ENCODE peak calls at places on chromosome 21, in seven cellular contexts. N, A, K, I, J, B and E are unnamed samples. For H3K4me1, the result is how much of the 10 kb centered on the place peaks cover.

GRCh38 chr21:31457675-31458074 is 113.6 kb upstream of the TIAM1 start:
- DNase-seq in I (peak), B (no peak), N (no peak), K (no peak), A (no peak), J (no peak), E (no peak)

GRCh38 chr21:39660596-39660995 is 47.9 kb downstream of the B3GALT5 start:
- DNase-seq in B (no peak), J (no peak), A (peak), N (no peak), I (no peak), K (no peak), E (no peak)

GRCh38 chr21:21712761-21713558 is 714.8 kb downstream of the NCAM2 start:
- DNase-seq in A (no peak), I (no peak), J (no peak), K (no peak), N (no peak), B (no peak), E (no peak)

GRCh38 chr21:23725576-23725975 is 1881.7 kb downstream of the MRPL39 start:
- DNase-seq in B (no peak), J (no peak), K (peak), A (no peak), N (no peak), I (no peak), E (no peak)

GRCh38 chr21:29501451-29501850 is 202.7 kb downstream of the BACH1 start:
- DNase-seq in A (no peak), I (no peak), N (no peak), K (no peak), B (no peak), J (no peak), E (no peak)

GRCh38 chr21:32184485-32184884 is 94.4 kb downstream of the MIS18A start:
- DNase-seq in B (no peak), N (no peak), I (peak), A (no peak), J (no peak), K (no peak), E (no peak)

GRCh38 chr21:38386967-38387366 is 111.3 kb downstream of the ERG start:
- DNase-seq in I (no peak), N (no peak), J (peak), A (no peak), K (no peak), B (no peak), E (no peak)

GRCh38 chr21:31459457-31459856 is 115.4 kb upstream of the TIAM1 start:
- DNase-seq in J (no peak), I (peak), A (no peak), N (no peak), K (peak), B (no peak), E (no peak)

GRCh38 chr21:19874521-19874920 is 1123.7 kb upstream of the NCAM2 start:
- DNase-seq in B (no peak), A (no peak), K (no peak), I (no peak), J (no peak), N (no peak), E (no peak)

GRCh38 chr21:41477641-41478318 is 30.2 kb downstream of the TMPRSS2 start:
- DNase-seq in I (peak), K (no peak), J (no peak), B (no peak), N (no peak), A (no peak), E (no peak)

GRCh38 chr21:33023574-33024277 is 2.0 kb upstream of the OLIG2 start:
- DNase-seq in B (no peak), J (no peak), I (peak), N (no peak), K (no peak), A (no peak), E (no peak)

GRCh38 chr21:25942145-25942544 is 207.4 kb downstream of the GABPA start:
- DNase-seq in I (no peak), N (no peak), B (no peak), J (no peak), K (no peak), A (no peak), E (no peak)

GRCh38 chr21:20997633-20998455 is at the start of gene NCAM2:
- DNase-seq in K (peak), N (peak), A (peak), I (peak), J (no peak), B (peak), E (peak)

GRCh38 chr21:21401444-21401843 is 403.2 kb downstream of the NCAM2 start:
- DNase-seq in N (no peak), K (no peak), B (no peak), J (no peak), A (no peak), I (no peak), E (no peak)

GRCh38 chr21:30839304-30839703 is 9.7 kb upstream of the KRTAP7-1 start:
- DNase-seq in I (peak), K (peak), J (no peak), B (peak), N (no peak), A (no peak), E (no peak)

GRCh38 chr21:38979271-38980196 is 173.8 kb downstream of the ETS2 start:
- DNase-seq in B (no peak), J (no peak), K (no peak), N (no peak), I (peak), A (no peak), E (no peak)

GRCh38 chr21:20662523-20662922 is 335.7 kb upstream of the NCAM2 start:
- DNase-seq in B (no peak), J (no peak), I (peak), A (no peak), K (no peak), N (no peak), E (no peak)

GRCh38 chr21:19475525-19475924 is 1071.9 kb upstream of the TMPRSS15 start:
- DNase-seq in K (no peak), I (no peak), J (no peak), A (no peak), N (no peak), B (no peak), E (no peak)

GRCh38 chr21:41068411-41069304 is 99.3 kb upstream of the BACE2 start:
- DNase-seq in N (no peak), B (peak), K (peak), A (peak), J (peak), I (peak), E (peak)

GRCh38 chr21:41393876-41394465 is 32.1 kb upstream of the MX1 start:
- DNase-seq in K (no peak), J (no peak), B (no peak), I (peak), N (no peak), A (no peak), E (no peak)

GRCh38 chr21:40130476-40130875 is 263.2 kb downstream of the PCP4 start:
- DNase-seq in K (no peak), N (no peak), J (no peak), I (no peak), B (no peak), A (no peak), E (no peak)

GRCh38 chr21:21057349-21058062 is 59.3 kb downstream of the NCAM2 start:
- DNase-seq in A (no peak), J (no peak), I (no peak), B (no peak), N (no peak), K (no peak), E (no peak)

GRCh38 chr21:23585419-23585818 is 2021.9 kb downstream of the MRPL39 start:
- DNase-seq in B (no peak), K (no peak), N (no peak), I (no peak), A (no peak), J (no peak), E (no peak)

GRCh38 chr21:38343691-38344090 is 86.9 kb downstream of the KCNJ15 start:
- DNase-seq in N (no peak), I (no peak), A (no peak), B (no peak), J (no peak), K (no peak), E (peak)

GRCh38 chr21:16751705-16752104 is 761.1 kb upstream of the CXADR start:
- DNase-seq in I (no peak), J (no peak), N (no peak), A (no peak), K (peak), B (no peak), E (no peak)
- H3K27ac ChIP-seq in I (no peak), J (no peak), N (no peak), A (no peak), K (peak), B (no peak), E (no peak)

GRCh38 chr21:45458281-45459170 is 53.6 kb downstream of the COL18A1 start:
- DNase-seq in B (no peak), K (no peak), I (no peak), N (no peak), A (peak), J (no peak), E (peak)
- H3K4me1 ChIP-seq in B (under half), K (under half), I (under half), N (under half), A (under half), J (under half), E (under half)

DNA sequence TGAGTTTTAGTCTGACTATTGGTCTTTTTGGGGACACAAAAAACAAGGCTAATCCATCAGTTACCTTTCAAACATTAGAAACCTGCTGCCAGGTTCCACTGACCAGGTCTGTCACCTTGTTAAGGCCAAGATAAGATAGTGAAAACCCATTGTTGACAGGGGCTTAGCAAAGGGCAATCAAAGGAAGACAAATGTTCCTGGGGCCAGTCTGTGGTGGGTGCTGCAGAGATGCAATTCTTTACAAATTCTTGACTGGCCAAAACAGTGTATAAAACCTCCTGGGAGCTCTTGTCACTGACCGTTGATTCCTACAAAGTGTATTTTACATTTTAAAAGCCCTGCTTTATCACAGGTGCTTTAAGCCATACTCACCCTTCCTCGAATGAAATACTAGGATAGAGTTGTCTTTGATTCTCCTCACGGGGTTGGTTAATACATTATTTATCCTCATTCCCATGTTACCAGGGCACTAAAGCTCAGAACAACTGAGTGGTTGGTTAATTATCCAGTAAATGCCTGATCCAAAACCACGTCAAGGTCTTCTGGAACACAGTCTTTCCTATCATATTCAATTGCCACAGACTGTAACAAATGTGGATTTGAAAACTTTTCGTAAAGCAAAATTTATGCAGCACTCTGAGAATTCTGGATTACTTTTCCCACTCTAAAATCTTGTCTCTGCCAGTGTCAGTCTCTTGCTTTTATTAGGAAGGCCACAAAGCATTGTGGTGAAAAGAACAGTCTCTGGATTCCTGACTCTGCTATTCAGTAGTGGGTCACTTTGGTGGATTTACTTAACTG is 77.2 kb downstream of the NRIP1 start:
- DNase-seq in I (no peak), K (no peak), J (no peak), B (no peak), N (no peak), A (no peak), E (no peak)
- H3K27ac ChIP-seq in I (no peak), K (no peak), J (no peak), B (no peak), N (no peak), A (no peak), E (no peak)

GRCh38 chr21:34078915-34079314 is 5.5 kb downstream of the MRPS6 start:
- DNase-seq in N (peak), J (no peak), B (peak), A (no peak), K (no peak), I (no peak), E (no peak)
- H3K4me1 ChIP-seq in N (half or more), J (under half), B (half or more), A (half or more), K (half or more), I (under half), E (under half)

GRCh38 chr21:35982717-35983116 is 77.6 kb downstream of the SETD4 start:
- DNase-seq in N (no peak), K (no peak), I (no peak), J (no peak), B (no peak), A (no peak), E (no peak)
- H3K27ac ChIP-seq in N (no peak), K (no peak), I (no peak), J (no peak), B (no peak), A (no peak), E (no peak)

GRCh38 chr21:36544545-36544944 is 64.6 kb upstream of the CLDN14 start:
- DNase-seq in B (no peak), I (no peak), K (no peak), A (no peak), N (no peak), J (no peak), E (no peak)
- H3K4me1 ChIP-seq in B (under half), I (under half), K (under half), A (under half), N (under half), J (under half), E (under half)

GRCh38 chr21:43312751-43313169 is 114.2 kb downstream of the SIK1 start:
- DNase-seq in B (no peak), N (no peak), K (no peak), I (peak), J (no peak), A (no peak), E (no peak)
- H3K27ac ChIP-seq in B (no peak), N (no peak), K (no peak), I (no peak), J (no peak), A (no peak), E (no peak)

GRCh38 chr21:34841154-34841553 is 172.4 kb downstream of the CLIC6 start:
- DNase-seq in A (no peak), B (no peak), I (no peak), J (no peak), N (no peak), K (no peak), E (no peak)

GRCh38 chr21:34840693-34841092 is 171.9 kb downstream of the CLIC6 start:
- DNase-seq in B (no peak), N (no peak), I (no peak), J (no peak), A (no peak), K (no peak), E (no peak)

GRCh38 chr21:34836933-34837505 is 168.2 kb downstream of the CLIC6 start:
- DNase-seq in J (no peak), B (no peak), K (no peak), A (no peak), I (no peak), N (no peak), E (no peak)

GRCh38 chr21:34836103-34836932 is 167.5 kb downstream of the CLIC6 start:
- DNase-seq in A (no peak), I (no peak), B (no peak), N (no peak), K (no peak), J (no peak), E (no peak)

GRCh38 chr21:34839070-34839820 is 170.5 kb downstream of the CLIC6 start:
- DNase-seq in N (no peak), J (no peak), B (no peak), I (no peak), A (no peak), K (no peak), E (no peak)
- H3K4me1 ChIP-seq in N (under half), J (under half), B (under half), I (under half), A (under half), K (under half), E (under half)

DNA sequence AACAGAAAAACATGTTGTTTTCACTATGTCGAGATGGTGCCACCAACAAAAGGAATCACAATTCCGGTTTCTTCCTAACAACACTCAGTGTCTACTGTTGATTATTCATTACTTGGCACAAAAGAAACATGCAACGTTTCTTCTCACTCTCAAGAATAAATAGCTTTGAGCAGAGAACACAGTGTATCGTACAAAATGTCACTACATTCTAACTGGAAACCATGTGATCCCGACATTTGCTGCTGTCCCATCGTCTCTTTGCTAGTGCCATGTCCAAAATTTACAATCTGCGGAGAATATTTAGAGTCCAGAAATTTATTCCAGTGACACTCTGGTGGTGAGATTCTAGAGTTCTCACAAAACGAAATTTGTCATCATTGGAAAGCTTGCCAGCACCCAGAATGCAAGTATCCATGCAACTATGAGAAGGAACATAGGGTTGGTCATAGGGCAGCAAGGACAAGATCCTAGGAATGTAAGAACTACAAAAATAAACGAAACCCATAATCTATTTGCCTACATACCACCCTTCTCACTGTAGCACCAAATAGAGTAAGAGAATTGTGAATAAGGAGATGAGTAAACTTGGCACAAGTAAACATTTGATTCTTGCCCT is 505.1 kb downstream of the LTN1 start:
- DNase-seq in J (no peak), I (no peak), A (no peak), N (no peak), B (no peak), K (no peak), E (no peak)
- H3K27ac ChIP-seq in J (no peak), I (no peak), A (no peak), N (no peak), B (no peak), K (no peak), E (no peak)